ENCODE peak calls at places on chromosomes 11 and 22, in six cellular contexts. B, F, P, D, N and L are unnamed samples.

GRCh38 chr22:45430871-45431270 is 17.4 kb downstream of the RIBC2 start:
- DNase-seq in B (no peak), F (peak), P (no peak), D (no peak), N (no peak), L (no peak)

GRCh38 chr11:7890417-7891179 is 40.5 kb downstream of the OR10A6 start:
- DNase-seq in B (no peak), F (no peak), P (no peak), D (no peak), N (peak), L (no peak)

GRCh38 chr11:35785287-35786167 is 123.0 kb downstream of the TRIM44 start:
- DNase-seq in B (no peak), F (no peak), P (no peak), D (no peak), N (peak), L (no peak)

GRCh38 chr11:129283141-129283540 is 91.0 kb upstream of the ARHGAP32 start:
- DNase-seq in B (no peak), F (no peak), P (no peak), D (no peak), N (no peak), L (no peak)

GRCh38 chr22:44669725-44670027 is 32.3 kb upstream of the PRR5 start:
- DNase-seq in B (no peak), F (no peak), P (no peak), D (no peak), N (peak), L (peak)

GRCh38 chr11:94103476-94103875 is 25.2 kb upstream of the PANX1 start:
- DNase-seq in B (no peak), F (no peak), P (no peak), D (no peak), N (no peak), L (no peak)

GRCh38 chr22:25057013-25057881 is 104.7 kb downstream of the KIAA1671 start:
- DNase-seq in B (no peak), F (peak), P (peak), D (peak), N (peak), L (peak)

GRCh38 chr11:2512431-2513407 is 67.9 kb downstream of the KCNQ1 start:
- DNase-seq in B (no peak), F (peak), P (no peak), D (no peak), N (no peak), L (peak)

GRCh38 chr11:59807047-59807446 is 3.5 kb downstream of the MRPL16 start:
- DNase-seq in B (no peak), F (no peak), P (no peak), D (no peak), N (no peak), L (no peak)

GRCh38 chr11:119745776-119746535 is 17.0 kb upstream of the NECTIN1 start:
- DNase-seq in B (no peak), F (no peak), P (no peak), D (no peak), N (no peak), L (no peak)

GRCh38 chr22:35230839-35231584 is 26.3 kb upstream of the HMGXB4 start:
- DNase-seq in B (no peak), F (peak), P (peak), D (no peak), N (no peak), L (no peak)

GRCh38 chr11:121236115-121237001 is 56.2 kb upstream of the SC5D start:
- DNase-seq in B (no peak), F (no peak), P (no peak), D (no peak), N (peak), L (no peak)

GRCh38 chr11:19777342-19778102 is 64.9 kb downstream of the NAV2 start:
- DNase-seq in B (no peak), F (no peak), P (no peak), D (no peak), N (peak), L (no peak)

GRCh38 chr11:44006882-44007495 is 40.8 kb upstream of the ACCSL start:
- DNase-seq in B (no peak), F (peak), P (no peak), D (no peak), N (no peak), L (no peak)

GRCh38 chr11:126140932-126141291 is 70.5 kb downstream of the RPUSD4 start:
- DNase-seq in B (no peak), F (peak), P (peak), D (no peak), N (peak), L (no peak)

GRCh38 chr11:86303257-86303656 is 1.2 kb downstream of the HIKESHI start:
- DNase-seq in B (no peak), F (no peak), P (no peak), D (no peak), N (no peak), L (no peak)

GRCh38 chr11:65791719-65792213 is 4.9 kb downstream of the OVOL1 start:
- DNase-seq in B (no peak), F (peak), P (no peak), D (peak), N (no peak), L (no peak)

GRCh38 chr11:107583629-107584195 is 7.2 kb upstream of the ELMOD1 start:
- DNase-seq in B (no peak), F (no peak), P (no peak), D (no peak), N (no peak), L (no peak)

GRCh38 chr11:3132271-3132781 is 32.8 kb downstream of the OSBPL5 start:
- DNase-seq in B (no peak), F (peak), P (no peak), D (no peak), N (no peak), L (no peak)

GRCh38 chr11:36578458-36578857 is 10.7 kb downstream of the RAG1 start:
- DNase-seq in B (no peak), F (no peak), P (no peak), D (no peak), N (no peak), L (no peak)

GRCh38 chr11:123235117-123235686 is 40.2 kb upstream of the CLMP start:
- DNase-seq in B (no peak), F (peak), P (no peak), D (peak), N (peak), L (peak)

GRCh38 chr11:19242184-19242932 is 1.6 kb upstream of the E2F8 start:
- DNase-seq in B (no peak), F (no peak), P (no peak), D (no peak), N (peak), L (peak)